ENCODE peak calls at places on chromosomes 11 and 22, in seven cellular contexts. J, H, X, P, F, M and W are unnamed samples.

GRCh38 chr11:122089111-122089510 is 26.9 kb downstream of the BLID start:
- DNase-seq in J (no peak), H (no peak), X (no peak), P (no peak), F (no peak), M (no peak), W (no peak)

GRCh38 chr11:110833033-110833484 is 120.8 kb upstream of the ARHGAP20 start:
- DNase-seq in J (no peak), H (no peak), X (peak), P (no peak), F (no peak), M (no peak), W (no peak)

GRCh38 chr11:129278586-129279319 is 86.6 kb upstream of the ARHGAP32 start:
- DNase-seq in J (no peak), H (peak), X (no peak), P (no peak), F (no peak), M (no peak), W (no peak)

GRCh38 chr11:26583550-26583949 is 11.5 kb upstream of the MUC15 start:
- DNase-seq in J (no peak), H (no peak), X (peak), P (no peak), F (no peak), M (no peak), W (no peak)

GRCh38 chr22:44160416-44160815 is 20.3 kb upstream of the PARVG start:
- DNase-seq in J (no peak), H (no peak), X (no peak), P (no peak), F (no peak), M (no peak), W (no peak)

GRCh38 chr11:61482513-61482912 is 26.0 kb upstream of the LRRC10B start:
- DNase-seq in J (no peak), H (no peak), X (no peak), P (no peak), F (no peak), M (peak), W (no peak)

GRCh38 chr11:115599125-115599524 is 94.9 kb upstream of the CADM1 start:
- DNase-seq in J (no peak), H (no peak), X (no peak), P (no peak), F (no peak), M (no peak), W (no peak)

GRCh38 chr11:77085652-77086051 is 17.0 kb upstream of the OMP start:
- DNase-seq in J (no peak), H (peak), X (no peak), P (no peak), F (no peak), M (no peak), W (no peak)

GRCh38 chr11:58330861-58331260 is 28.0 kb downstream of the OR5B17 start:
- DNase-seq in J (no peak), H (no peak), X (no peak), P (no peak), F (no peak), M (no peak), W (no peak)

GRCh38 chr11:111777094-111778046 is 11.2 kb upstream of the PPP2R1B start:
- DNase-seq in J (peak), H (no peak), X (peak), P (no peak), F (no peak), M (peak), W (no peak)

GRCh38 chr22:44325718-44326548 is 13.2 kb upstream of the SHISAL1 start:
- DNase-seq in J (no peak), H (no peak), X (peak), P (no peak), F (no peak), M (no peak), W (no peak)

GRCh38 chr11:97973352-97973857 is 1047.3 kb upstream of the CNTN5 start:
- DNase-seq in J (no peak), H (no peak), X (no peak), P (no peak), F (no peak), M (no peak), W (no peak)

GRCh38 chr11:79600747-79601146 is 159.9 kb upstream of the TENM4 start:
- DNase-seq in J (no peak), H (no peak), X (no peak), P (no peak), F (no peak), M (no peak), W (no peak)

GRCh38 chr11:47992959-47993820 is 12.8 kb downstream of the PTPRJ start:
- DNase-seq in J (no peak), H (no peak), X (peak), P (no peak), F (no peak), M (no peak), W (no peak)

GRCh38 chr11:74679513-74679865 is 51.7 kb downstream of the CHRDL2 start:
- DNase-seq in J (peak), H (no peak), X (no peak), P (no peak), F (no peak), M (no peak), W (no peak)

GRCh38 chr22:49303061-49303735 is 524.5 kb downstream of the BRD1 start:
- DNase-seq in J (no peak), H (no peak), X (no peak), P (no peak), F (peak), M (no peak), W (no peak)

GRCh38 chr11:36452231-36452630 is 57.8 kb downstream of the TRAF6 start:
- DNase-seq in J (no peak), H (no peak), X (peak), P (no peak), F (no peak), M (no peak), W (no peak)

GRCh38 chr11:130485983-130486970 is 37.8 kb downstream of the ADAMTS15 start:
- DNase-seq in J (no peak), H (no peak), X (no peak), P (no peak), F (no peak), M (no peak), W (no peak)

GRCh38 chr11:45455536-45455935 is 169.4 kb upstream of the SYT13 start:
- DNase-seq in J (no peak), H (no peak), X (peak), P (no peak), F (no peak), M (no peak), W (no peak)

GRCh38 chr22:50271011-50271394 is 823 bp upstream of the MAPK11 start:
- DNase-seq in J (no peak), H (no peak), X (no peak), P (no peak), F (no peak), M (no peak), W (no peak)

GRCh38 chr11:121366970-121367369 is 74.4 kb downstream of the SC5D start:
- DNase-seq in J (peak), H (no peak), X (no peak), P (no peak), F (no peak), M (no peak), W (no peak)

GRCh38 chr11:12212181-12212820 is 101.9 kb downstream of the MICAL2 start:
- DNase-seq in J (no peak), H (no peak), X (no peak), P (no peak), F (no peak), M (no peak), W (no peak)

GRCh38 chr11:100855466-100856067 is 168.5 kb downstream of the ARHGAP42 start:
- DNase-seq in J (no peak), H (no peak), X (peak), P (no peak), F (no peak), M (no peak), W (no peak)

GRCh38 chr22:39155421-39155820 is 2.9 kb upstream of the CBX7 start:
- DNase-seq in J (no peak), H (no peak), X (no peak), P (no peak), F (no peak), M (no peak), W (no peak)

GRCh38 chr11:12719221-12719620 is 45.0 kb downstream of the TEAD1 start:
- DNase-seq in J (no peak), H (no peak), X (peak), P (no peak), F (no peak), M (no peak), W (no peak)

GRCh38 chr22:27719535-27720227 is 81.9 kb downstream of the MN1 start:
- DNase-seq in J (no peak), H (no peak), X (peak), P (no peak), F (peak), M (no peak), W (no peak)

GRCh38 chr22:40179535-40179934 is 1.8 kb downstream of the TNRC6B start:
- DNase-seq in J (no peak), H (no peak), X (no peak), P (no peak), F (no peak), M (no peak), W (no peak)

GRCh38 chr11:4680341-4680740 is 17.3 kb downstream of the OR51E2 start:
- DNase-seq in J (no peak), H (no peak), X (no peak), P (no peak), F (no peak), M (no peak), W (no peak)

GRCh38 chr11:65873280-65874156 is 918 bp upstream of the EFEMP2 start:
- DNase-seq in J (peak), H (peak), X (peak), P (peak), F (peak), M (peak), W (peak)

GRCh38 chr11:70454197-70454767 is 56.0 kb downstream of the CTTN start:
- DNase-seq in J (no peak), H (no peak), X (no peak), P (no peak), F (no peak), M (no peak), W (no peak)

GRCh38 chr22:37781434-37782059 is 26.2 kb upstream of the GCAT start:
- DNase-seq in J (peak), H (no peak), X (no peak), P (no peak), F (no peak), M (no peak), W (no peak)

GRCh38 chr22:37778370-37779009 is 29.2 kb upstream of the GCAT start:
- DNase-seq in J (no peak), H (no peak), X (no peak), P (no peak), F (no peak), M (no peak), W (no peak)

GRCh38 chr22:37784829-37785495 is 22.8 kb upstream of the GCAT start:
- DNase-seq in J (no peak), H (no peak), X (no peak), P (no peak), F (no peak), M (no peak), W (no peak)

GRCh38 chr22:37777122-37777687 is 30.5 kb upstream of the GCAT start:
- DNase-seq in J (no peak), H (peak), X (peak), P (no peak), F (no peak), M (no peak), W (no peak)

GRCh38 chr22:37782340-37783168 is 25.2 kb upstream of the GCAT start:
- DNase-seq in J (no peak), H (no peak), X (no peak), P (no peak), F (no peak), M (no peak), W (no peak)
- TF ChIP-seq CTCF in J (no peak), H (no peak), X (peak), P (no peak), F (no peak), M (no peak), W (no peak)

GRCh38 chr11:64271339-64272132 is 12.9 kb downstream of the BAD start:
- DNase-seq in J (peak), H (peak), X (peak), P (peak), F (peak), M (peak), W (peak)
- TF ChIP-seq CTCF in J (peak), H (no peak), X (peak), P (no peak), F (peak), M (no peak), W (no peak)

DNA sequence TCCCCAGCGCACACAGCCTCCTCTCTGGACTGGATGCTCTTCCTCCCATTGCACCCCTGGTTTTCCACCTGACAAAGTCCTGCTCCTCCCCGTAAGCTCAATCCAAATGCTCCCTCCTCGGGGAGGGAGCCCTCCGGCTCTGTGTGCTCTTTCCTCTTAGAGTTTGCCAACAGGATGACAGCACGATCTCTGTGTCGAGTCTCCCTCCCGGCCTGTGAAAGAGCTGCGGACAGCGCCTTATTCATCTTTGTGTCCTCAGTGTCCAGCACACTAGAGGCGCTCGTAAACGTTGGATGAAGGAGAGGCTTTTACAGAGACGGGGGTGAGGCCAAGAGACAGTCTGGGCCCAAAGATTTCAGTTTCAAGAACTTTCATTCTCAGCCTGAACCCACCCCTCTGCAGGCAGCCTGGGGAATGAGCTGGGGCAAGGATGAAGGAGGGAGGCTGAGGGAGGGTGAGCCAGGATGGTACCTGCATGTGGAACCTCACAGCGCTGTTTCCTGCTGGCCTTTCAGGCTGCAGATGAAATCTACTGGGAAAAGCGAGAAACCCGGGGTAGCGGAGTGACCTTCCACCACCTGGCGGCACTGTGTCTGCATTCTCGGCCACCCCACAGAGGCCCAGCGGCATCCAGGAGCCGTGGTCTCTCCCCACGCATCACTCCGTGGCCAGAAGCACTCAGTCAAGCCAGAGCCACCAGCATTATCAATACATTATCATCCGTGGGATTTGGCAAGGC is 8.5 kb upstream of the TMPRSS4 start:
- DNase-seq in J (no peak), H (no peak), X (no peak), P (no peak), F (peak), M (no peak), W (no peak)
- TF ChIP-seq CTCF in J (no peak), H (no peak), X (no peak), P (no peak), F (no peak), M (no peak), W (no peak)

GRCh38 chr11:126874831-126875230 is 125.7 kb downstream of the KIRREL3 start:
- DNase-seq in J (no peak), H (no peak), X (no peak), P (no peak), F (no peak), M (no peak), W (no peak)
- TF ChIP-seq CTCF in J (no peak), H (no peak), X (no peak), P (no peak), F (no peak), M (no peak), W (no peak)

GRCh38 chr11:46593550-46594382 is at the start of gene AMBRA1:
- DNase-seq in J (peak), H (peak), X (peak), P (peak), F (peak), M (peak), W (peak)
- TF ChIP-seq CTCF in J (no peak), H (no peak), X (no peak), P (no peak), F (peak), M (no peak), W (no peak)

GRCh38 chr11:22778642-22779041 is 51.0 kb downstream of the SVIP start:
- DNase-seq in J (no peak), H (no peak), X (no peak), P (no peak), F (no peak), M (no peak), W (no peak)
- TF ChIP-seq CTCF in J (no peak), H (no peak), X (no peak), P (no peak), F (no peak), M (no peak), W (no peak)